ENCODE peak calls at places on chromosome 2, in four cellular contexts. W, X, V and C are unnamed samples.
A peak's percentile ranks its signal among the peaks of the same experiment; 100 is the strongest.

GRCh38 chr2:190627881-190628412 is 20.9 kb upstream of the NAB1 start:
- DNase-seq in W (no peak), X (peak; percentile 47), V (peak; percentile 36), C (peak; percentile 51)

GRCh38 chr2:144939590-144939989 is 419.7 kb upstream of the ZEB2 start:
- DNase-seq in V (no peak), X (no peak), W (no peak), C (no peak)

GRCh38 chr2:32812316-32812715 is 134.4 kb upstream of the LTBP1 start:
- DNase-seq in V (no peak), X (no peak), W (no peak), C (no peak)

GRCh38 chr2:160613466-160614153 is 120.0 kb upstream of the RBMS1 start:
- DNase-seq in X (no peak), V (peak; percentile 90), W (no peak), C (no peak)

GRCh38 chr2:3618367-3618766 is 23.5 kb downstream of the COLEC11 start:
- DNase-seq in V (no peak), W (no peak), X (no peak), C (no peak)

GRCh38 chr2:171598713-171599319 is 76.5 kb downstream of the CYBRD1 start:
- DNase-seq in X (peak; percentile 46), W (peak; percentile 50), V (peak; percentile 63), C (peak; percentile 75)

GRCh38 chr2:109453596-109453995 is 160.2 kb downstream of the SEPTIN10 start:
- DNase-seq in W (no peak), V (no peak), X (no peak), C (no peak)

GRCh38 chr2:121375621-121376159 is 90.7 kb upstream of the TFCP2L1 start:
- DNase-seq in W (no peak), X (no peak), V (peak; percentile 66), C (no peak)

GRCh38 chr2:230592775-230593174 is 119.9 kb upstream of the CAB39 start:
- DNase-seq in V (no peak), X (no peak), W (no peak), C (no peak)

GRCh38 chr2:160353166-160353565 is 140.4 kb downstream of the RBMS1 start:
- DNase-seq in X (no peak), W (no peak), V (no peak), C (no peak)

GRCh38 chr2:15750822-15751221 is 159.2 kb downstream of the DDX1 start:
- DNase-seq in X (no peak), W (no peak), V (no peak), C (no peak)

GRCh38 chr2:227862741-227863588 is 8.5 kb upstream of the DAW1 start:
- DNase-seq in X (no peak), V (peak; percentile 90), W (peak; percentile 50), C (no peak)

GRCh38 chr2:47534179-47534919 is 131.4 kb downstream of the MSH2 start:
- DNase-seq in W (peak; percentile 95), V (peak; percentile 94), X (peak; percentile 26), C (no peak)

GRCh38 chr2:70190086-70190412 is 770 bp downstream of the C2orf42 start:
- DNase-seq in V (no peak), X (peak; percentile 28), W (no peak), C (peak; percentile 37)

GRCh38 chr2:101883860-101884259 is 107.9 kb upstream of the IL1R2 start:
- DNase-seq in V (peak; percentile 54), X (peak; percentile 50), W (peak; percentile 50), C (peak; percentile 45)

GRCh38 chr2:85253890-85254289 is 73.9 kb downstream of the TGOLN2 start:
- DNase-seq in X (no peak), V (no peak), W (no peak), C (no peak)
- H3K4me1 ChIP-seq in X (peaks cover 6% of the 10 kb centered on the region), V (peaks cover 20% of the 10 kb centered on the region), W (no peaks in the 10 kb centered on the region), C (peaks cover 48% of the 10 kb centered on the region)

GRCh38 chr2:232235716-232236115 is 142.8 kb upstream of the ALPP start:
- DNase-seq in X (peak; percentile 32), W (no peak), V (no peak), C (no peak)

GRCh38 chr2:232236200-232236599 is 142.4 kb upstream of the ALPP start:
- DNase-seq in W (no peak), V (peak; percentile 30), X (no peak), C (no peak)

GRCh38 chr2:232237460-232237859 is 141.1 kb upstream of the ALPP start:
- DNase-seq in X (no peak), W (no peak), V (no peak), C (no peak)

GRCh38 chr2:232239956-232240681 is 138.4 kb upstream of the ALPP start:
- DNase-seq in X (no peak), W (peak; percentile 25), V (peak; percentile 36), C (no peak)

DNA sequence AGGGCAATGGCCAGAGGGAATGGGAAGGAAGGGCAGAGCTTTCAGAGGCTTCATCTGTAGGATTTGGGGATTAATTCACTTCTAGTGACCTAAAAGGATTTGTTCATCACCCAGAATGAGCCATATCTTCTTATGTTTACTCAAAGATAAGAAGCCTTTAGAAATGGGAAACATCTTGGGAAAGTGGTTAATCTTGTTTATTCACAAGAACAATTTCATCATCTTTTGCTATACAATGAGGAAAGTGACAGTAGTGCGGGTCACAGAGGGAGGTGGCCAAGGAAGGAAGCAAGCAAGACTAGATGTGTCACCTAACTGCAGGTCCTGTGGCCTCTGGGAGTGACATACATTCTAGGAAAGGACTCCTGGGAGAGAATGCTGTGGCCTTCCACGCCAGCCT is 140.4 kb upstream of the ALPP start:
- DNase-seq in X (no peak), V (no peak), W (no peak), C (no peak)
- H3K36me3 ChIP-seq in X (no peaks in the 10 kb centered on the region), V (no peaks in the 10 kb centered on the region), W (no peaks in the 10 kb centered on the region), C (no peaks in the 10 kb centered on the region)

GRCh38 chr2:217362290-217362689 is 502.4 kb upstream of the TNP1 start:
- DNase-seq in W (no peak), V (no peak), X (no peak), C (no peak)
- H3K4me1 ChIP-seq in W (peaks cover 23% of the 10 kb centered on the region), V (peaks cover 19% of the 10 kb centered on the region), X (no peaks in the 10 kb centered on the region), C (no peaks in the 10 kb centered on the region)

GRCh38 chr2:10664652-10665051 is 25.1 kb downstream of the NOL10 start:
- DNase-seq in V (no peak), W (no peak), X (no peak), C (no peak)

GRCh38 chr2:10665833-10666232 is 23.9 kb downstream of the NOL10 start:
- DNase-seq in W (no peak), X (no peak), V (no peak), C (no peak)

DNA sequence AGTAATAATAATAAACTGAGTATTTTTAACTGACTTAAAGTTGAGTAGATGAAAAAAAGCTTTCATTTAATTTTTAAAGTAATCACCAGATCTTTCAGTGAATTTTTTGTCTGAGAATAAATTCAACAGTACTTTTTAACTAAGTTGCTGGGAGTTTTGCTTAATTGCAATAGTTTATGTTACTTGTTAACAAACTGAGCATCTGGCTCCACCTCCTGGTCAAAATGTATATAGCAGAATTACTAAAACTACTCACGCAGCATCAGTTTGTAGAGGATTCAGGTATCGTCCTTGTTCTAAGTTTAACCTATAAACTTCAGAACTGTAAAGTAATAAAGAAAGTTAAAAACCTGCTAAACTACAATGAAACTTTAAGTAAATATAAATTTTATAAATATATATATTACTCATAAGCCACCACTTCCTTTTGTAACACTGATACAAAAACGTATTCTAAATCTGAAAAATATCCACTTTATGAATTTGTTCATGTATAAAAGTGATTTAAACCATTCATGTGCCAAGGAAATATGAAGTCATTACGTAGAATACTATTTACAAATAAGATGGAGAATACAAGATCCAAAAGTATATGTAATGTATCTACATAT is 21.3 kb downstream of the NOL10 start:
- DNase-seq in W (no peak), X (peak; percentile 49), V (peak; percentile 41), C (peak; percentile 40)
- H3K36me3 ChIP-seq in W (peaks cover 39% of the 10 kb centered on the region), X (peaks cover 2% of the 10 kb centered on the region), V (peaks cover 2% of the 10 kb centered on the region), C (peaks cover 37% of the 10 kb centered on the region)